ENCODE peak calls at places on chromosomes 4 and X, in nine cellular contexts. One of them, this sample, is unnamed.

GRCh38 chr4:82398263-82398662 is 24.5 kb upstream of the HNRNPD start:
- DNase-seq in AG09309: no peak
- DNase-seq in CD8-positive, alpha-beta T cell: no peak
- DNase-seq in fibroblast of pulmonary artery: no peak
- DNase-seq in colonic mucosa: no peak
- DNase-seq in right atrium auricular region: no peak
- DNase-seq in cardiac fibroblast: no peak
- DNase-seq in left lung: no peak
- DNase-seq in kidney: no peak
- DNase-seq in this sample: no peak

GRCh38 chrX:68147848-68148247 is 285.4 kb downstream of the OPHN1 start:
- DNase-seq in left lung: no peak
- DNase-seq in kidney: no peak
- DNase-seq in CD8-positive, alpha-beta T cell: no peak
- DNase-seq in colonic mucosa: no peak
- DNase-seq in fibroblast of pulmonary artery: no peak
- DNase-seq in cardiac fibroblast: no peak
- DNase-seq in right atrium auricular region: no peak
- DNase-seq in AG09309: no peak
- DNase-seq in this sample: no peak

GRCh38 chrX:39140581-39140980 is 339.3 kb downstream of the MID1IP1 start:
- DNase-seq in colonic mucosa: no peak
- DNase-seq in cardiac fibroblast: no peak
- DNase-seq in kidney: no peak
- DNase-seq in fibroblast of pulmonary artery: no peak
- DNase-seq in right atrium auricular region: no peak
- DNase-seq in CD8-positive, alpha-beta T cell: no peak
- DNase-seq in AG09309: no peak
- DNase-seq in left lung: no peak
- DNase-seq in this sample: no peak

GRCh38 chrX:108516184-108516583 is 76.5 kb downstream of the COL4A5 start:
- DNase-seq in left lung: no peak
- DNase-seq in colonic mucosa: no peak
- DNase-seq in AG09309: no peak
- DNase-seq in fibroblast of pulmonary artery: peak
- DNase-seq in right atrium auricular region: no peak
- DNase-seq in kidney: no peak
- DNase-seq in CD8-positive, alpha-beta T cell: no peak
- DNase-seq in cardiac fibroblast: peak
- DNase-seq in this sample: peak

GRCh38 chrX:6311540-6311939 is 82.9 kb upstream of the NLGN4X start:
- DNase-seq in kidney: no peak
- DNase-seq in CD8-positive, alpha-beta T cell: no peak
- DNase-seq in fibroblast of pulmonary artery: no peak
- DNase-seq in left lung: no peak
- DNase-seq in right atrium auricular region: no peak
- DNase-seq in AG09309: no peak
- DNase-seq in cardiac fibroblast: no peak
- DNase-seq in colonic mucosa: no peak
- DNase-seq in this sample: no peak

GRCh38 chr4:3257691-3258482 is 8.9 kb downstream of the MSANTD1 start:
- DNase-seq in cardiac fibroblast: peak
- DNase-seq in colonic mucosa: peak
- DNase-seq in right atrium auricular region: no peak
- DNase-seq in kidney: peak
- DNase-seq in CD8-positive, alpha-beta T cell: no peak
- DNase-seq in left lung: peak
- DNase-seq in fibroblast of pulmonary artery: peak
- DNase-seq in AG09309: peak
- DNase-seq in this sample: no peak

GRCh38 chrX:73562458-73562857 is 539 bp upstream of the CHIC1 start:
- DNase-seq in cardiac fibroblast: peak
- DNase-seq in AG09309: no peak
- DNase-seq in colonic mucosa: no peak
- DNase-seq in CD8-positive, alpha-beta T cell: no peak
- DNase-seq in kidney: no peak
- DNase-seq in right atrium auricular region: no peak
- DNase-seq in fibroblast of pulmonary artery: peak
- DNase-seq in left lung: no peak
- DNase-seq in this sample: no peak

GRCh38 chr4:93730251-93730650 is 98.3 kb upstream of the ATOH1 start:
- DNase-seq in kidney: no peak
- DNase-seq in cardiac fibroblast: no peak
- DNase-seq in fibroblast of pulmonary artery: no peak
- DNase-seq in left lung: no peak
- DNase-seq in right atrium auricular region: no peak
- DNase-seq in CD8-positive, alpha-beta T cell: no peak
- DNase-seq in colonic mucosa: no peak
- DNase-seq in AG09309: no peak
- DNase-seq in this sample: no peak

GRCh38 chr4:47274931-47275330 is 188.6 kb downstream of the COMMD8 start:
- DNase-seq in CD8-positive, alpha-beta T cell: no peak
- DNase-seq in cardiac fibroblast: no peak
- DNase-seq in AG09309: no peak
- DNase-seq in kidney: no peak
- DNase-seq in right atrium auricular region: no peak
- DNase-seq in colonic mucosa: no peak
- DNase-seq in left lung: no peak
- DNase-seq in fibroblast of pulmonary artery: peak
- DNase-seq in this sample: no peak

GRCh38 chr4:152956650-152957436 is 20.7 kb downstream of the FHDC1 start:
- DNase-seq in CD8-positive, alpha-beta T cell: no peak
- DNase-seq in left lung: no peak
- DNase-seq in kidney: no peak
- DNase-seq in AG09309: no peak
- DNase-seq in colonic mucosa: peak
- DNase-seq in cardiac fibroblast: peak
- DNase-seq in right atrium auricular region: no peak
- DNase-seq in fibroblast of pulmonary artery: no peak
- DNase-seq in this sample: no peak

GRCh38 chr4:33063238-33063637 is 2343.1 kb downstream of the PCDH7 start:
- DNase-seq in AG09309: peak
- DNase-seq in fibroblast of pulmonary artery: peak
- DNase-seq in kidney: no peak
- DNase-seq in cardiac fibroblast: peak
- DNase-seq in CD8-positive, alpha-beta T cell: no peak
- DNase-seq in left lung: no peak
- DNase-seq in colonic mucosa: no peak
- DNase-seq in right atrium auricular region: no peak
- DNase-seq in this sample: no peak

DNA sequence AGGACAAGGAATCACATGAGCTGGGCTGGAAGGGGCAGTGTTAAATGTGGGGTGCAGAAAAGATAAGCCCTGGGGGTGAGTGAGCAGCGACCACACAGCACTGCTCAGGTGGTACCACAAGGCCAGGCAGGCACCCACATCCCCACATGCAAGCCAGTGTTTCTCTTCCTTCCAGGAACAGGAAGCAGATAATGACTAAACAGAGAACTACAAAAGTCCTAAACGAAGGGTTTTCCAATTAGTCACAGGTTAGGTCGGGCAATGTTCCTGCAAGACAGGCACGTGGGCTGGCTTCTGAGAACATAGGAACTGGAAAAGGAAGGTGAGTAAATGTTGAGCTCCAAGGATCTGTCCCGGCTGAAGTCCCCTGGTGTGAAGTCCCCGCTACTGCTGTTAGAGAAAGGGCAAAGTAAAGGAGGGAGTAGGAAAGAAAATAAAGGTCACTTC is 19.5 kb downstream of the RELL1 start:
- DNase-seq in kidney: peak
- DNase-seq in AG09309: peak
- DNase-seq in fibroblast of pulmonary artery: peak
- DNase-seq in cardiac fibroblast: peak
- DNase-seq in CD8-positive, alpha-beta T cell: peak
- DNase-seq in colonic mucosa: peak
- DNase-seq in right atrium auricular region: no peak
- DNase-seq in left lung: no peak
- DNase-seq in this sample: no peak
- TF ChIP-seq CTCF in kidney: no peak
- TF ChIP-seq CTCF in AG09309: peak
- TF ChIP-seq CTCF in fibroblast of pulmonary artery: peak
- TF ChIP-seq CTCF in cardiac fibroblast: peak
- TF ChIP-seq CTCF in CD8-positive, alpha-beta T cell: no peak
- TF ChIP-seq CTCF in colonic mucosa: no peak
- TF ChIP-seq CTCF in right atrium auricular region: no peak
- TF ChIP-seq CTCF in left lung: no peak
- TF ChIP-seq CTCF in this sample: no peak

GRCh38 chr4:41216294-41217019 is 2.1 kb upstream of the APBB2 start:
- DNase-seq in kidney: peak
- DNase-seq in fibroblast of pulmonary artery: peak
- DNase-seq in colonic mucosa: peak
- DNase-seq in cardiac fibroblast: peak
- DNase-seq in CD8-positive, alpha-beta T cell: no peak
- DNase-seq in left lung: peak
- DNase-seq in right atrium auricular region: no peak
- DNase-seq in AG09309: no peak
- DNase-seq in this sample: no peak

GRCh38 chr4:41217020-41217333 is 2.6 kb upstream of the APBB2 start:
- DNase-seq in AG09309: no peak
- DNase-seq in kidney: no peak
- DNase-seq in CD8-positive, alpha-beta T cell: no peak
- DNase-seq in left lung: no peak
- DNase-seq in colonic mucosa: no peak
- DNase-seq in fibroblast of pulmonary artery: no peak
- DNase-seq in cardiac fibroblast: no peak
- DNase-seq in right atrium auricular region: no peak
- DNase-seq in this sample: no peak

GRCh38 chr4:41218703-41219102 is 4.4 kb upstream of the APBB2 start:
- DNase-seq in left lung: no peak
- DNase-seq in fibroblast of pulmonary artery: no peak
- DNase-seq in right atrium auricular region: no peak
- DNase-seq in colonic mucosa: no peak
- DNase-seq in kidney: no peak
- DNase-seq in cardiac fibroblast: no peak
- DNase-seq in CD8-positive, alpha-beta T cell: no peak
- DNase-seq in AG09309: no peak
- DNase-seq in this sample: no peak

GRCh38 chr4:41215969-41216293 is 1.6 kb upstream of the APBB2 start:
- DNase-seq in right atrium auricular region: no peak
- DNase-seq in fibroblast of pulmonary artery: no peak
- DNase-seq in colonic mucosa: no peak
- DNase-seq in cardiac fibroblast: no peak
- DNase-seq in AG09309: no peak
- DNase-seq in kidney: no peak
- DNase-seq in left lung: no peak
- DNase-seq in CD8-positive, alpha-beta T cell: no peak
- DNase-seq in this sample: no peak

GRCh38 chr4:41217373-41217772 is 3.0 kb upstream of the APBB2 start:
- DNase-seq in AG09309: no peak
- DNase-seq in kidney: no peak
- DNase-seq in right atrium auricular region: no peak
- DNase-seq in left lung: no peak
- DNase-seq in cardiac fibroblast: no peak
- DNase-seq in fibroblast of pulmonary artery: no peak
- DNase-seq in colonic mucosa: no peak
- DNase-seq in CD8-positive, alpha-beta T cell: no peak
- DNase-seq in this sample: no peak
- H3K4me3 ChIP-seq in AG09309: no peak
- H3K4me3 ChIP-seq in kidney: no peak
- H3K4me3 ChIP-seq in right atrium auricular region: no peak
- H3K4me3 ChIP-seq in left lung: no peak
- H3K4me3 ChIP-seq in cardiac fibroblast: no peak
- H3K4me3 ChIP-seq in fibroblast of pulmonary artery: no peak
- H3K4me3 ChIP-seq in colonic mucosa: no peak
- H3K4me3 ChIP-seq in CD8-positive, alpha-beta T cell: no peak
- H3K4me3 ChIP-seq in this sample: no peak

GRCh38 chr4:6475492-6476020 is 3.1 kb upstream of the PPP2R2C start:
- DNase-seq in kidney: no peak
- DNase-seq in colonic mucosa: peak
- DNase-seq in cardiac fibroblast: no peak
- DNase-seq in fibroblast of pulmonary artery: no peak
- DNase-seq in left lung: no peak
- DNase-seq in AG09309: no peak
- DNase-seq in right atrium auricular region: peak
- DNase-seq in CD8-positive, alpha-beta T cell: no peak
- DNase-seq in this sample: no peak

GRCh38 chr4:6472387-6473263 is at the start of gene PPP2R2C:
- DNase-seq in cardiac fibroblast: no peak
- DNase-seq in right atrium auricular region: peak
- DNase-seq in CD8-positive, alpha-beta T cell: no peak
- DNase-seq in left lung: peak
- DNase-seq in colonic mucosa: peak
- DNase-seq in fibroblast of pulmonary artery: no peak
- DNase-seq in AG09309: no peak
- DNase-seq in kidney: no peak
- DNase-seq in this sample: no peak

GRCh38 chr4:6474705-6475457 is 2.5 kb upstream of the PPP2R2C start:
- DNase-seq in kidney: no peak
- DNase-seq in right atrium auricular region: peak
- DNase-seq in CD8-positive, alpha-beta T cell: no peak
- DNase-seq in fibroblast of pulmonary artery: no peak
- DNase-seq in AG09309: no peak
- DNase-seq in cardiac fibroblast: no peak
- DNase-seq in colonic mucosa: peak
- DNase-seq in left lung: no peak
- DNase-seq in this sample: no peak

GRCh38 chr4:6473264-6474052 is 1.0 kb upstream of the PPP2R2C start:
- DNase-seq in CD8-positive, alpha-beta T cell: no peak
- DNase-seq in left lung: no peak
- DNase-seq in kidney: no peak
- DNase-seq in right atrium auricular region: peak
- DNase-seq in colonic mucosa: peak
- DNase-seq in cardiac fibroblast: no peak
- DNase-seq in AG09309: no peak
- DNase-seq in fibroblast of pulmonary artery: no peak
- DNase-seq in this sample: no peak

GRCh38 chr4:6474053-6474568 is 1.7 kb upstream of the PPP2R2C start:
- DNase-seq in left lung: no peak
- DNase-seq in kidney: no peak
- DNase-seq in colonic mucosa: peak
- DNase-seq in CD8-positive, alpha-beta T cell: no peak
- DNase-seq in fibroblast of pulmonary artery: no peak
- DNase-seq in right atrium auricular region: peak
- DNase-seq in AG09309: no peak
- DNase-seq in cardiac fibroblast: no peak
- DNase-seq in this sample: no peak
- TF ChIP-seq CTCF in left lung: no peak
- TF ChIP-seq CTCF in kidney: no peak
- TF ChIP-seq CTCF in colonic mucosa: no peak
- TF ChIP-seq CTCF in CD8-positive, alpha-beta T cell: no peak
- TF ChIP-seq CTCF in fibroblast of pulmonary artery: peak
- TF ChIP-seq CTCF in right atrium auricular region: peak
- TF ChIP-seq CTCF in AG09309: peak
- TF ChIP-seq CTCF in cardiac fibroblast: peak
- TF ChIP-seq CTCF in this sample: peak

GRCh38 chrX:139692908-139693307 is 15.1 kb downstream of the MCF2 start:
- DNase-seq in fibroblast of pulmonary artery: no peak
- DNase-seq in cardiac fibroblast: no peak
- DNase-seq in colonic mucosa: no peak
- DNase-seq in right atrium auricular region: no peak
- DNase-seq in CD8-positive, alpha-beta T cell: no peak
- DNase-seq in AG09309: no peak
- DNase-seq in kidney: no peak
- DNase-seq in left lung: no peak
- DNase-seq in this sample: no peak

GRCh38 chrX:139691493-139691842 is 16.5 kb downstream of the MCF2 start:
- DNase-seq in colonic mucosa: no peak
- DNase-seq in CD8-positive, alpha-beta T cell: no peak
- DNase-seq in AG09309: no peak
- DNase-seq in kidney: no peak
- DNase-seq in left lung: no peak
- DNase-seq in right atrium auricular region: no peak
- DNase-seq in cardiac fibroblast: peak
- DNase-seq in fibroblast of pulmonary artery: peak
- DNase-seq in this sample: no peak

GRCh38 chrX:139691843-139692505 is 16.0 kb downstream of the MCF2 start:
- DNase-seq in fibroblast of pulmonary artery: no peak
- DNase-seq in CD8-positive, alpha-beta T cell: no peak
- DNase-seq in cardiac fibroblast: peak
- DNase-seq in right atrium auricular region: no peak
- DNase-seq in kidney: peak
- DNase-seq in left lung: no peak
- DNase-seq in colonic mucosa: no peak
- DNase-seq in AG09309: no peak
- DNase-seq in this sample: no peak

GRCh38 chrX:139692506-139692849 is 15.5 kb downstream of the MCF2 start:
- DNase-seq in colonic mucosa: no peak
- DNase-seq in AG09309: no peak
- DNase-seq in right atrium auricular region: no peak
- DNase-seq in fibroblast of pulmonary artery: no peak
- DNase-seq in kidney: no peak
- DNase-seq in left lung: no peak
- DNase-seq in cardiac fibroblast: peak
- DNase-seq in CD8-positive, alpha-beta T cell: no peak
- DNase-seq in this sample: no peak
- H3K4me3 ChIP-seq in colonic mucosa: no peak
- H3K4me3 ChIP-seq in AG09309: peak
- H3K4me3 ChIP-seq in right atrium auricular region: no peak
- H3K4me3 ChIP-seq in fibroblast of pulmonary artery: peak
- H3K4me3 ChIP-seq in kidney: peak
- H3K4me3 ChIP-seq in left lung: peak
- H3K4me3 ChIP-seq in cardiac fibroblast: peak
- H3K4me3 ChIP-seq in CD8-positive, alpha-beta T cell: no peak
- H3K4me3 ChIP-seq in this sample: peak

This sample was measured in AG04449.